ENCODE peak calls at places on chromosomes 12 and 14, in four cellular contexts. Q is HCEC 1CT, F is NCI-H1105 treated with DMSO at 0.1 percent for 48 hours, T is AG10803. D is an unnamed sample.

GRCh38 chr14:75450381-75451276 is 22.8 kb downstream of the JDP2 start:
- DNase-seq in Q (no peak), F (no peak), T (no peak), D (no peak)

GRCh38 chr12:56645201-56645716 is 525 bp downstream of the ATP5F1B start:
- DNase-seq in T (no peak), F (no peak), Q (peak; percentile 16), D (peak; percentile 28)

GRCh38 chr12:95998611-95999300 is 2.6 kb upstream of the HAL start:
- DNase-seq in T (peak; percentile 49), F (peak; percentile 74), Q (peak; percentile 44), D (peak; percentile 45)

GRCh38 chr14:60166144-60166543 is 946 bp upstream of the DHRS7 start:
- DNase-seq in F (no peak), T (no peak), Q (no peak), D (no peak)

GRCh38 chr14:31993521-31993941 is 83.6 kb upstream of the ARHGAP5 start:
- DNase-seq in Q (peak; percentile 19), F (no peak), T (no peak), D (no peak)

GRCh38 chr12:82554529-82554928 is 132.2 kb upstream of the TMTC2 start:
- DNase-seq in F (no peak), Q (no peak), T (no peak), D (no peak)

GRCh38 chr12:11656550-11656949 is 7.1 kb downstream of the ETV6 start:
- DNase-seq in T (no peak), Q (no peak), F (no peak), D (no peak)

GRCh38 chr12:561908-562593 is 101.2 kb downstream of the NINJ2 start:
- DNase-seq in F (no peak), T (no peak), Q (no peak), D (no peak)

GRCh38 chr12:123491481-123491880 is 33.5 kb downstream of the SNRNP35 start:
- DNase-seq in F (no peak), T (no peak), Q (no peak), D (no peak)

GRCh38 chr14:103522028-103522581 is 525 bp downstream of the CKB start:
- DNase-seq in Q (no peak), T (no peak), F (peak; percentile 24), D (no peak)

GRCh38 chr14:21536395-21537087 is 10.4 kb upstream of the SALL2 start:
- DNase-seq in T (no peak), F (no peak), Q (no peak), D (no peak)

GRCh38 chr12:6264402-6265037 is 46.0 kb upstream of the PLEKHG6 start:
- DNase-seq in T (no peak), F (peak; percentile 20), Q (no peak), D (peak; percentile 79)

GRCh38 chr14:79254069-79254775 is 957.1 kb downstream of the DIO2 start:
- DNase-seq in T (peak; percentile 18), Q (peak; percentile 38), F (no peak), D (no peak)

GRCh38 chr12:62660763-62661162 is 194.1 kb downstream of the MON2 start:
- DNase-seq in T (peak; percentile 97), Q (peak; percentile 91), F (no peak), D (no peak)

GRCh38 chr14:87613856-87614255 is 379.1 kb downstream of the GALC start:
- DNase-seq in F (no peak), Q (no peak), T (no peak), D (no peak)

GRCh38 chr12:51937941-51938340 is 13.6 kb upstream of the ACVR1B start:
- DNase-seq in T (no peak), F (no peak), Q (no peak), D (no peak)

GRCh38 chr14:99314623-99315022 is 42.6 kb upstream of the BCL11B start:
- DNase-seq in Q (no peak), T (no peak), F (no peak), D (peak; percentile 54)

GRCh38 chr12:78018146-78018910 is 187.6 kb downstream of the NAV3 start:
- DNase-seq in T (peak; percentile 16), Q (peak; percentile 9), F (no peak), D (no peak)

GRCh38 chr12:114668151-114668891 is 15.7 kb downstream of the TBX3 start:
- DNase-seq in Q (peak; percentile 80), T (peak; percentile 79), F (peak; percentile 95), D (peak; percentile 86)

GRCh38 chr14:95360828-95361227 is 41.1 kb upstream of the CLMN start:
- DNase-seq in T (no peak), Q (no peak), F (no peak), D (no peak)

GRCh38 chr12:6925543-6926279 is 2.0 kb upstream of the ATN1 start:
- DNase-seq in Q (peak; percentile 90), T (peak; percentile 94), F (peak; percentile 47), D (no peak)

GRCh38 chr12:101238806-101239329 is 28.8 kb upstream of the SLC5A8 start:
- DNase-seq in Q (no peak), F (no peak), T (no peak), D (no peak)

GRCh38 chr12:1794440-1795090 is 25.8 kb upstream of the LRTM2 start:
- DNase-seq in F (no peak), T (no peak), Q (no peak), D (no peak)

GRCh38 chr14:58299665-58300202 is 1.4 kb downstream of the ARID4A start:
- DNase-seq in F (peak; percentile 27), Q (no peak), T (no peak), D (peak; percentile 5)

GRCh38 chr14:30779210-30779609 is 95.1 kb upstream of the COCH start:
- DNase-seq in F (no peak), T (no peak), Q (peak; percentile 78), D (no peak)

D was measured in SK-N-DZ.